ENCODE peak calls at places on chromosomes 12 and 14, in four cellular contexts. V is HEK293T, Z is activated T-cell treated with anti-CD3 and anti-CD28 coated beads for 48 hours, E is KBM-7. J is an unnamed sample.
A peak's percentile ranks its signal among the peaks of the same experiment; 100 is the strongest.

GRCh38 chr14:22668417-22668816 is 24.3 kb upstream of the OR6J1 start:
- DNase-seq in V (no peak), Z (no peak), E (no peak), J (no peak)

GRCh38 chr14:61406670-61407069 is 85.3 kb downstream of the PRKCH start:
- DNase-seq in V (no peak), Z (no peak), E (no peak), J (peak; percentile 64)

GRCh38 chr12:18864900-18865561 is 127.1 kb downstream of the CAPZA3 start:
- DNase-seq in V (no peak), Z (no peak), E (no peak), J (no peak)

GRCh38 chr14:69055973-69056372 is 76.9 kb upstream of the ACTN1 start:
- DNase-seq in V (no peak), Z (no peak), E (no peak), J (no peak)

GRCh38 chr12:111759991-111760390 is 6.7 kb upstream of the ALDH2 start:
- DNase-seq in V (no peak), Z (no peak), E (no peak), J (no peak)

GRCh38 chr14:60349663-60350365 is 100.8 kb downstream of the PPM1A start:
- DNase-seq in V (peak; percentile 58), Z (no peak), E (peak; percentile 50), J (no peak)

GRCh38 chr12:110556705-110557104 is 26.4 kb downstream of the PPTC7 start:
- DNase-seq in V (no peak), Z (no peak), E (no peak), J (no peak)

GRCh38 chr14:38662781-38663180 is 406.9 kb upstream of the CLEC14A start:
- DNase-seq in V (no peak), Z (no peak), E (no peak), J (no peak)

GRCh38 chr12:77754086-77754485 is 76.6 kb upstream of the NAV3 start:
- DNase-seq in V (no peak), Z (no peak), E (no peak), J (no peak)

GRCh38 chr14:76986261-76986565 is 42.3 kb downstream of the IRF2BPL start:
- DNase-seq in V (no peak), Z (no peak), E (no peak), J (no peak)

GRCh38 chr12:46711756-46712155 is 114.0 kb downstream of the SLC38A4 start:
- DNase-seq in V (no peak), Z (no peak), E (no peak), J (no peak)

GRCh38 chr12:4562034-4562657 is at the start of gene DYRK4:
- DNase-seq in V (peak; percentile 90), Z (no peak), E (no peak), J (no peak)

GRCh38 chr14:59199205-59199604 is 10.7 kb downstream of the DAAM1 start:
- DNase-seq in V (no peak), Z (no peak), E (no peak), J (no peak)

GRCh38 chr12:128729628-128730121 is 94.1 kb downstream of the SLC15A4 start:
- DNase-seq in V (no peak), Z (no peak), E (peak; percentile 3), J (no peak)

GRCh38 chr12:32504626-32505025 is 105.3 kb downstream of the FGD4 start:
- DNase-seq in V (no peak), Z (no peak), E (no peak), J (no peak)

GRCh38 chr12:50550530-50551223 is 45.9 kb downstream of the DIP2B start:
- DNase-seq in V (no peak), Z (no peak), E (no peak), J (no peak)